ENCODE peak calls at places on chromosomes 4 and X, in four cellular contexts. One of them, this sample, is unnamed.

GRCh38 chr4:37073226-37073840 is 171.2 kb upstream of the NWD2 start:
- DNase-seq in HepG2: no peak
- DNase-seq in GM12878: peak
- DNase-seq in K562: peak
- DNase-seq in this sample: no peak

GRCh38 chr4:106614446-106614845 is 245.9 kb upstream of the GIMD1 start:
- DNase-seq in K562: no peak
- DNase-seq in GM12878: no peak
- DNase-seq in HepG2: peak
- DNase-seq in this sample: no peak

GRCh38 chrX:154472685-154473632 is 6.1 kb downstream of the LAGE3 start:
- DNase-seq in HepG2: no peak
- DNase-seq in K562: no peak
- DNase-seq in GM12878: no peak
- DNase-seq in this sample: no peak

GRCh38 chr4:71266090-71266794 is 72.6 kb upstream of the SLC4A4 start:
- DNase-seq in GM12878: peak
- DNase-seq in K562: no peak
- DNase-seq in HepG2: no peak
- DNase-seq in this sample: no peak

GRCh38 chrX:49129427-49129826 is 5.9 kb upstream of the GPKOW start:
- DNase-seq in GM12878: no peak
- DNase-seq in K562: no peak
- DNase-seq in HepG2: no peak
- DNase-seq in this sample: no peak

GRCh38 chrX:41559235-41559634 is 112.1 kb downstream of the NYX start:
- DNase-seq in K562: no peak
- DNase-seq in HepG2: no peak
- DNase-seq in GM12878: no peak
- DNase-seq in this sample: no peak

GRCh38 chr4:89661490-89661889 is 175.5 kb downstream of the SNCA start:
- DNase-seq in GM12878: no peak
- DNase-seq in K562: no peak
- DNase-seq in HepG2: no peak
- DNase-seq in this sample: no peak

GRCh38 chrX:134025986-134026731 is 40.8 kb upstream of the GPC3 start:
- DNase-seq in GM12878: no peak
- DNase-seq in K562: peak
- DNase-seq in HepG2: peak
- DNase-seq in this sample: peak

GRCh38 chrX:130726661-130727060 is 176.3 kb downstream of the ENOX2 start:
- DNase-seq in HepG2: no peak
- DNase-seq in K562: no peak
- DNase-seq in GM12878: no peak
- DNase-seq in this sample: no peak

GRCh38 chr4:71586087-71586763 is 197.7 kb downstream of the GC start:
- DNase-seq in K562: no peak
- DNase-seq in HepG2: no peak
- DNase-seq in GM12878: no peak
- DNase-seq in this sample: no peak

GRCh38 chr4:131441004-131441688 is 1707.9 kb upstream of the PCDH10 start:
- DNase-seq in HepG2: no peak
- DNase-seq in GM12878: no peak
- DNase-seq in K562: no peak
- DNase-seq in this sample: no peak

GRCh38 chrX:132592880-132593279 is 104.0 kb upstream of the MBNL3 start:
- DNase-seq in HepG2: peak
- DNase-seq in K562: no peak
- DNase-seq in GM12878: no peak
- DNase-seq in this sample: no peak

GRCh38 chr4:10640535-10641159 is 43.9 kb downstream of the CLNK start:
- DNase-seq in GM12878: no peak
- DNase-seq in HepG2: no peak
- DNase-seq in K562: no peak
- DNase-seq in this sample: no peak

GRCh38 chr4:7066493-7066892 is 1.4 kb downstream of the GRPEL1 start:
- DNase-seq in K562: no peak
- DNase-seq in GM12878: no peak
- DNase-seq in HepG2: no peak
- DNase-seq in this sample: no peak

GRCh38 chr4:7066006-7066405 is 1.9 kb downstream of the GRPEL1 start:
- DNase-seq in HepG2: no peak
- DNase-seq in K562: no peak
- DNase-seq in GM12878: no peak
- DNase-seq in this sample: no peak

GRCh38 chr4:7067523-7068278 is at the start of gene GRPEL1:
- DNase-seq in K562: peak
- DNase-seq in HepG2: peak
- DNase-seq in GM12878: peak
- DNase-seq in this sample: peak

GRCh38 chr4:7068279-7068842 is 497 bp upstream of the GRPEL1 start:
- DNase-seq in GM12878: no peak
- DNase-seq in HepG2: no peak
- DNase-seq in K562: no peak
- DNase-seq in this sample: no peak

DNA sequence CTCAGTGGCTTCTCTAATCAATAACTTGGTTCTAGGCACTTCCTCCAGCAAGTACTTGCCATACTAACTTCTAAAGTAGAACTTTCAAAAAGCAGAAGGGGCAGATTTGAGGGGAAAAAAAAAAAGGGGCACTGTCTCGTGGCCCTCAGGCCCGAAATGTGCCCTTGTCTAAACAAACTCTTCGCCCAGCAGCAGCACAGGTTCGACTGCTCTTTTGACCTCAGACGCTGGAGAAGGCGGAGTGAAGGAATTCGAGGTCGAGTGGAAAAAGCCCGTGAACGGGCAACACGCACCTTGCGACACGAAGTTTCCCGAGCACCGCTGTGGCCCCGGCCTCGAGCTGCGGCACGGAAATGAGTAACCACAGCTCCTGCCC is 729 bp downstream of the GRPEL1 start:
- DNase-seq in K562: peak
- DNase-seq in HepG2: peak
- DNase-seq in GM12878: no peak
- DNase-seq in this sample: no peak
- TF ChIP-seq HDAC6 in K562: no peak
- TF ChIP-seq HDAC6 in HepG2: no peak
- TF ChIP-seq HDAC6 in GM12878: no peak
- TF ChIP-seq HDAC6 in this sample: no peak

GRCh38 chrX:10110984-10111363 is 45.8 kb upstream of the CLCN4 start:
- DNase-seq in GM12878: peak
- DNase-seq in HepG2: no peak
- DNase-seq in K562: no peak
- DNase-seq in this sample: no peak
- H3K9ac ChIP-seq in GM12878: peak
- H3K9ac ChIP-seq in HepG2: no peak
- H3K9ac ChIP-seq in K562: no peak
- H3K9ac ChIP-seq in this sample: no peak

DNA sequence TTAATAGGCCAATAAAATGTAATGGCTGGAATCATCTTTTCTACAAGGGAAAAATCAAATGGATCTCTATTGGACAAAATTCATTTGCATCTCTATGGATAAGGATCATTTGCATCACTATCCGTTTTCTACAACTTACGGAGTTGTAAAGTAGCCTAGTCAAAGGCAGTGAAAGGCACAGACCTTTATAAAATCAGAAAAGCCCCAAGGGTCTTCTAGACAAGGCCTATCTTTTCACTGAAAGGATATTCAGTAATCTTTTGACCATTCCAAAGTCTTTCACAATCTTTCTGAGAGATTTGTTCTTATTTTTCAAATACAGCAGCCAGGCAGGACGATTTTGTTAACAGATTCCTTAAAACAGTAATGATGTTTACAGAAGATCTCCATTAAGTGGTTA is 119.5 kb upstream of the JADE1 start:
- DNase-seq in K562: no peak
- DNase-seq in HepG2: no peak
- DNase-seq in GM12878: no peak
- DNase-seq in this sample: no peak
- TF ChIP-seq HDAC6 in K562: no peak
- TF ChIP-seq HDAC6 in HepG2: no peak
- TF ChIP-seq HDAC6 in GM12878: no peak
- TF ChIP-seq HDAC6 in this sample: no peak

GRCh38 chrX:1336331-1337143 is at the start of gene IL3RA:
- DNase-seq in K562: no peak
- DNase-seq in HepG2: no peak
- DNase-seq in GM12878: peak
- DNase-seq in this sample: no peak
- H3K9ac ChIP-seq in K562: no peak
- H3K9ac ChIP-seq in HepG2: no peak
- H3K9ac ChIP-seq in GM12878: peak
- H3K9ac ChIP-seq in this sample: no peak

DNA sequence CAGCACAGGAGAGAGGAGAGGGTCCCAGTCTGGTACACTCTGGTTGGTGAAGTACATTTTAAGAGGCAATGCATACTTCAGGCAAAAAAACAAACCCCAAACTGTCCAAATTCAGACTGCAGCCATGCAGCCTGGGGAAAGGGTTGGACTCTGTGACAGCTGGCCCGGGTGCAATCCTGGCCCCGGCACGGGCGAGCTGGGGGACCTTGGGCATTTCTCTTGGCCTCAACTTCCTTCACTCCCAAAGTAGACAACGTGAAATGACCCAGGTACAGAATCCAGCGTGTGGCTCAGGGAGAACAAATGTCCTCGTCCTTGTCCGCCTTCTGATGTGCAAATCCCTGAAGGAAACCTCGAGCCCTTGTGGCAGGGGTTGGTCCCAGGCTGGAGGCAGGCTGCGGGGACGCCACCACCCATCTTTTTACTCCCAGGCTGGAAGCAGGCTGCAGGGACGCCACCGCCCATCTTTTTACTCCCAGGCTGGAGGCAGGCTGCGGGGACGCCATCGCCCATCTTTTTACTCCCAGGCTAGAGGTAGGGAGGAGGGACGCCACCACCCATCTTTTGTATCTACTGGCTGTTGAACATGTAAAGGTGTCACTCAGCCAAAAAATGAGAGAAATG is 62.3 kb downstream of the ACOX3 start:
- DNase-seq in HepG2: no peak
- DNase-seq in GM12878: no peak
- DNase-seq in K562: no peak
- DNase-seq in this sample: no peak
- TF ChIP-seq HDAC6 in HepG2: no peak
- TF ChIP-seq HDAC6 in GM12878: no peak
- TF ChIP-seq HDAC6 in K562: no peak
- TF ChIP-seq HDAC6 in this sample: no peak